ENCODE peak calls at places on chromosomes 2 and 18, in seven cellular contexts. J, T, Y, N, U, A and Z are unnamed samples.

GRCh38 chr2:71299507-71299906 is 32.1 kb upstream of the ZNF638 start:
- DNase-seq in J (peak; percentile 55), T (no peak), Y (no peak), N (peak; percentile 45), U (no peak), A (peak; percentile 51), Z (no peak)

GRCh38 chr2:29080886-29081743 is 6.8 kb upstream of the PCARE start:
- DNase-seq in J (no peak), T (no peak), Y (no peak), N (no peak), U (no peak), A (peak; percentile 55), Z (no peak)

GRCh38 chr2:127001751-127002150 is 103.1 kb downstream of the TEX51 start:
- DNase-seq in J (no peak), T (no peak), Y (no peak), N (no peak), U (no peak), A (no peak), Z (peak; percentile 34)

GRCh38 chr18:33835419-33835818 is 257.4 kb downstream of the ASXL3 start:
- DNase-seq in J (no peak), T (no peak), Y (no peak), N (no peak), U (no peak), A (no peak), Z (no peak)

GRCh38 chr18:74040459-74041332 is 106.9 kb downstream of the FBXO15 start:
- DNase-seq in J (no peak), T (peak; percentile 83), Y (no peak), N (peak; percentile 48), U (peak; percentile 61), A (peak; percentile 19), Z (no peak)

GRCh38 chr2:100592226-100592625 is 29.4 kb downstream of the PDCL3 start:
- DNase-seq in J (no peak), T (no peak), Y (no peak), N (no peak), U (no peak), A (peak; percentile 5), Z (no peak)

GRCh38 chr2:19574788-19575260 is 216.4 kb upstream of the OSR1 start:
- DNase-seq in J (peak; percentile 81), T (no peak), Y (peak; percentile 55), N (no peak), U (peak; percentile 50), A (peak; percentile 90), Z (no peak)

GRCh38 chr2:172082105-172082943 is 3.0 kb upstream of the DLX1 start:
- DNase-seq in J (no peak), T (no peak), Y (no peak), N (no peak), U (no peak), A (no peak), Z (no peak)

GRCh38 chr2:23594079-23594494 is 209.1 kb downstream of the KLHL29 start:
- DNase-seq in J (no peak), T (no peak), Y (no peak), N (no peak), U (no peak), A (no peak), Z (no peak)

GRCh38 chr2:67130526-67131309 is 266.4 kb upstream of the ETAA1 start:
- DNase-seq in J (peak; percentile 27), T (no peak), Y (no peak), N (no peak), U (no peak), A (peak; percentile 42), Z (no peak)

GRCh38 chr18:2409906-2410305 is 161.4 kb downstream of the METTL4 start:
- DNase-seq in J (no peak), T (no peak), Y (no peak), N (no peak), U (no peak), A (no peak), Z (no peak)
- TF ChIP-seq CTCF in J (no peak), T (no peak), Y (no peak), N (no peak), U (no peak), A (no peak), Z (no peak)

GRCh38 chr2:120465989-120466703 is 120.2 kb downstream of the INHBB start:
- DNase-seq in J (no peak), T (peak; percentile 81), Y (no peak), N (peak; percentile 24), U (no peak), A (no peak), Z (no peak)

GRCh38 chr2:120469486-120469885 is 123.5 kb downstream of the INHBB start:
- DNase-seq in J (no peak), T (no peak), Y (no peak), N (no peak), U (no peak), A (peak; percentile 60), Z (no peak)

GRCh38 chr2:120470041-120470716 is 124.2 kb downstream of the INHBB start:
- DNase-seq in J (peak; percentile 81), T (no peak), Y (no peak), N (no peak), U (peak; percentile 53), A (peak; percentile 95), Z (no peak)

GRCh38 chr2:120466704-120467054 is 120.7 kb downstream of the INHBB start:
- DNase-seq in J (no peak), T (no peak), Y (no peak), N (no peak), U (no peak), A (no peak), Z (no peak)

DNA sequence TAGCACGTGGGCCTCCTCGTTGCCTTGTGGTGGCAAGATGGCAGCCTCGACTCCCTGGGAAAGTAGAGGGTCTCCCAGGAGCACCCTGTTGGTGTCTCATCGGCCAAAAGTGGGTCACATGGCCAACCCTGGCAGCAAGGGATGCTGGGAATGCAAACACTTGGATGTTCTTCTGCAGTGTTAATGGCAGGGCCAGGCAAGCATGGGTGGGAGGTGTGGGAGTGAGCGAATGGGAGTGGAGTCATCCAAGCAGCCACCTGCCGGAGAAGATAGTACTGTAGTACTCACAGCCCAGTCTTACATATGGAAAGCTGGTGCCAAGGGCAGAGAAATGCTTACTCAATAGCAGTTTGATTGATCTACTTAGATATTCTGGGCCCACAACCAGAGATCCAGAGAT is 122.2 kb downstream of the INHBB start:
- DNase-seq in J (no peak), T (no peak), Y (no peak), N (no peak), U (no peak), A (no peak), Z (no peak)
- TF ChIP-seq CTCF in J (no peak), T (no peak), Y (no peak), N (no peak), U (no peak), A (no peak), Z (no peak)

GRCh38 chr2:2025803-2026202 is 281.5 kb upstream of the PXDN start:
- DNase-seq in J (no peak), T (no peak), Y (no peak), N (no peak), U (no peak), A (no peak), Z (no peak)
- TF ChIP-seq CTCF in J (no peak), T (no peak), Y (no peak), N (no peak), U (no peak), A (no peak), Z (no peak)

DNA sequence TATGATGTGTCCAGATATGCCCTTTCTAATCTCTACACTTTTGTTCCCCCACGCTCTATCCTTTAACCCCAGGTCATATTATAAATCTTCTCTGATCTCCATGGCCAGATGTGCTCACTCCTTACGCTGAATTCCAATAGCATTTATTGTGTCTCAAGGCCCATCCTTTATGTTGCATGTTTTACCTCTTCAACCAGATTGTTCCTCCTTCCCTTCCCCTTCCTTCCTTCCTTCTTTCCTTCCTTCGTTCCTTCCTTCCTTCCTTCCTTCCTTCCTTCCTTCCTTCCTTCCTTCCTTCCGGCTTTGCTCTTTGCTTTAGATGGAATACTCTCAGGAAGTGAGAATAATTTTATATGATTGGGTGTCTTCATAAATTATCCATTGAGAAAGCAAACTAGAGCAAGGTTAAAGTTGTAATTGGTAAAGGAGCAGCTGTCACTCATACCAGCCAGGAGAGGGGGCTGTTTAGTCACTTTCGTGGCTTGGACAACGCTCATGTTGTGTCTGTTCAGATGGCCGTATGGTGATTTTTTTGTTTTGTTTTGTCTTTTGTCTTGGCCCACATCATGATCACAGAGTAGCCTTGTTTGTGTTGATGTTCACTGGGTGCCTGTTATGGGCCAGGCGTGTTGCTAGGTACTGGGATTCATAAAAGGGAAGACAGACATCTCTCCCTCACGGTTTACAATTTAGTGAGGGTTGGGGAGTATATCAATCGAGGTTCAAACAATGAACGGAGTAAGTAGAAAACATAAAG is 68.0 kb downstream of the DAW1 start:
- DNase-seq in J (peak; percentile 41), T (peak; percentile 34), Y (no peak), N (peak; percentile 73), U (no peak), A (peak; percentile 54), Z (no peak)
- TF ChIP-seq CTCF in J (peak; percentile 61), T (peak; percentile 51), Y (peak; percentile 33), N (peak; percentile 62), U (peak; percentile 15), A (peak; percentile 62), Z (no peak)

DNA sequence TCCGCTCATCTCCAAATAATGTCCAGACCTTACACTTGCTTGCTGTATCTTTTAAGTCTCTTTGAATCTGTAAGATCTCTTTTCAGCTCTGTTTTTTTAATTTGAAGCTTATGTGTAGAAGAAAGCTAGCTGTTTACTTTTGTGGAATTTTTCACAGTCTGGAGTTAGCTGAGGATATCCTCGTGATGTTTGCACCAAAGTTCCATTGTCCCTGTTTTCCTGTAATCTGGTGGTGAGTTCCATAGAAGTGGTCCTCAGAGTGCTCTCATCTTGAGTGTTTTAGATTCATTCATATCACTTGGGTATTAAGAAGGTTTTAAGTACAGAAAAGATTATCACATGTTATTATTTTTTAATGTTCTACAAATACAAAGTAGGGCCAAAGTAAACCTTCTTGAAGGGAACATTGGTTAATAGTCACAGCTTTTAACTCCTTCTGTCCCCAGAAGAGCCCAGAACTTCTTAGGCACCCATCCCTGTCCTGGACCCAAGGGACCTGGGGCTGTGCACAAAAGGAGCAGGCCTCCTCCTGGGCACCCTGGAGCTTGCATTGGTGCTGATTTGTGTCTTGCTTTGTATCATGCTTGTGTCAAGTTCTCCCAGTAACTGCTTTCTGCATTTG is 15.0 kb downstream of the MLPH start:
- DNase-seq in J (no peak), T (no peak), Y (no peak), N (no peak), U (no peak), A (peak; percentile 56), Z (no peak)
- TF ChIP-seq CTCF in J (no peak), T (no peak), Y (no peak), N (no peak), U (no peak), A (no peak), Z (no peak)

DNA sequence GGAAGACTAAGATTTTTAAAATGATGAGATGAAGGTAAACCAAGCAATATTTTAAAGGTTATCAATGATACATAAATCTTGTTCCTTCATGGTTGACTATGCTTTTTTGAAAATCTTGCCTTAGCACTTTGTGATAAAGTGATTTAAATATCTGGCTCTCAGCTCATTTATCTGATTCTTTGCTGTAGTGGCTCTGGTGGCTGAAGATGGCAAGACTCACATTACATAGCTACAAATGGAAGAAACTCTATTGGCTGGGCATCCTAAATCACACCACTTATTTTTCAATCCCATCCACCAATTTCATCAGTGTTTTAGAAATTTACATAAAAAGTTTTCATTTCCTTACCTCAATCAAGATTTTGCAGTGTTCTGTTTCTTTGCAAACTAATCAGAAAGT is 16.6 kb upstream of the APCDD1 start:
- DNase-seq in J (no peak), T (no peak), Y (no peak), N (no peak), U (no peak), A (no peak), Z (no peak)
- TF ChIP-seq CTCF in J (no peak), T (no peak), Y (peak; percentile 35), N (no peak), U (no peak), A (no peak), Z (no peak)